ENCODE peak calls at places on chromosomes 1 and 21, in six cellular contexts. One of them, this sample, is unnamed.

GRCh38 chr1:97365026-97365425 is 555.8 kb downstream of the DPYD start:
- DNase-seq in CD8-positive, alpha-beta T cell: no peak
- DNase-seq in fibroblast of mammary gland: peak
- DNase-seq in MM.1S: no peak
- DNase-seq in right lobe of liver: no peak
- DNase-seq in PC-3: peak
- DNase-seq in this sample: no peak

GRCh38 chr21:25963186-25963585 is 207.4 kb downstream of the APP start:
- DNase-seq in fibroblast of mammary gland: peak
- DNase-seq in MM.1S: no peak
- DNase-seq in PC-3: peak
- DNase-seq in right lobe of liver: no peak
- DNase-seq in CD8-positive, alpha-beta T cell: no peak
- DNase-seq in this sample: no peak

GRCh38 chr1:54137532-54138061 is 15.2 kb downstream of the CDCP2 start:
- DNase-seq in right lobe of liver: no peak
- DNase-seq in MM.1S: no peak
- DNase-seq in CD8-positive, alpha-beta T cell: no peak
- DNase-seq in fibroblast of mammary gland: peak
- DNase-seq in PC-3: peak
- DNase-seq in this sample: peak

GRCh38 chr1:228299901-228300300 is 92.1 kb downstream of the OBSCN start:
- DNase-seq in CD8-positive, alpha-beta T cell: no peak
- DNase-seq in right lobe of liver: no peak
- DNase-seq in PC-3: no peak
- DNase-seq in MM.1S: no peak
- DNase-seq in fibroblast of mammary gland: no peak
- DNase-seq in this sample: no peak

GRCh38 chr1:76668046-76668445 is 199.2 kb upstream of the ST6GALNAC5 start:
- DNase-seq in CD8-positive, alpha-beta T cell: no peak
- DNase-seq in fibroblast of mammary gland: no peak
- DNase-seq in MM.1S: no peak
- DNase-seq in right lobe of liver: no peak
- DNase-seq in PC-3: no peak
- DNase-seq in this sample: no peak

GRCh38 chr1:3931310-3931700 is 31.2 kb upstream of the C1orf174 start:
- DNase-seq in fibroblast of mammary gland: no peak
- DNase-seq in PC-3: no peak
- DNase-seq in right lobe of liver: no peak
- DNase-seq in MM.1S: no peak
- DNase-seq in CD8-positive, alpha-beta T cell: no peak
- DNase-seq in this sample: no peak

GRCh38 chr1:34631126-34631525 is 123.7 kb upstream of the GJB5 start:
- DNase-seq in right lobe of liver: no peak
- DNase-seq in PC-3: no peak
- DNase-seq in MM.1S: no peak
- DNase-seq in CD8-positive, alpha-beta T cell: no peak
- DNase-seq in fibroblast of mammary gland: no peak
- DNase-seq in this sample: no peak

GRCh38 chr1:100538935-100539835 is 1.2 kb downstream of the GPR88 start:
- DNase-seq in MM.1S: peak
- DNase-seq in PC-3: peak
- DNase-seq in CD8-positive, alpha-beta T cell: no peak
- DNase-seq in right lobe of liver: peak
- DNase-seq in fibroblast of mammary gland: no peak
- DNase-seq in this sample: no peak

GRCh38 chr1:202812176-202813026 is 1.6 kb downstream of the PCAT6 start:
- DNase-seq in right lobe of liver: no peak
- DNase-seq in CD8-positive, alpha-beta T cell: no peak
- DNase-seq in PC-3: peak
- DNase-seq in MM.1S: no peak
- DNase-seq in fibroblast of mammary gland: no peak
- DNase-seq in this sample: no peak
- H3K4me3 ChIP-seq in right lobe of liver: no peak
- H3K4me3 ChIP-seq in CD8-positive, alpha-beta T cell: no peak
- H3K4me3 ChIP-seq in PC-3: peak
- H3K4me3 ChIP-seq in MM.1S: no peak
- H3K4me3 ChIP-seq in fibroblast of mammary gland: no peak
- H3K4me3 ChIP-seq in this sample: peak

DNA sequence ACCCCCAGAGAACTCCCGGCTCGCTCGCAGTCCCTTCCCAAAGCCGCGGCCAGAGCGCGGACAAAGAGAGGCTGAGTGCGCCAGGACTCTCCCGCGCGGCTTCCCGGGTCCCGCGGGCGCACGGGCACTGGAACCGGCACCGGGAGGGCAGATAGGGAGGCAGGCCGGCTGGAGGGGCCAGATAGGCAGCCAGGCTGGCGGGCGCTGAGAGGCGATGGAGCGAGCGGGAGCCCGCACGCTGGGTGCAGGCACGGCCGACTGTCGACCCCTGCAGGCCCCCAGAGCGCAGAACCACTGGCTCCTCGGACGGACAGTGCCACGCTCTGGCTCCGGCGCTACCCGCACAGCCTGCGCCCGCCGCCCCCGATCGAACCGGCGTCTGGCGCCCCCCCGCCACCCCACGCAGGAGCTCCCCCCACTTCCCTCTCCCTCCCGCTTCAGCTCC is 634 bp downstream of the SLC6A9 start:
- DNase-seq in PC-3: no peak
- DNase-seq in MM.1S: peak
- DNase-seq in right lobe of liver: no peak
- DNase-seq in fibroblast of mammary gland: peak
- DNase-seq in CD8-positive, alpha-beta T cell: peak
- DNase-seq in this sample: peak
- TF ChIP-seq CTCF in PC-3: peak
- TF ChIP-seq CTCF in MM.1S: peak
- TF ChIP-seq CTCF in right lobe of liver: no peak
- TF ChIP-seq CTCF in fibroblast of mammary gland: no peak
- TF ChIP-seq CTCF in CD8-positive, alpha-beta T cell: no peak
- TF ChIP-seq CTCF in this sample: peak

DNA sequence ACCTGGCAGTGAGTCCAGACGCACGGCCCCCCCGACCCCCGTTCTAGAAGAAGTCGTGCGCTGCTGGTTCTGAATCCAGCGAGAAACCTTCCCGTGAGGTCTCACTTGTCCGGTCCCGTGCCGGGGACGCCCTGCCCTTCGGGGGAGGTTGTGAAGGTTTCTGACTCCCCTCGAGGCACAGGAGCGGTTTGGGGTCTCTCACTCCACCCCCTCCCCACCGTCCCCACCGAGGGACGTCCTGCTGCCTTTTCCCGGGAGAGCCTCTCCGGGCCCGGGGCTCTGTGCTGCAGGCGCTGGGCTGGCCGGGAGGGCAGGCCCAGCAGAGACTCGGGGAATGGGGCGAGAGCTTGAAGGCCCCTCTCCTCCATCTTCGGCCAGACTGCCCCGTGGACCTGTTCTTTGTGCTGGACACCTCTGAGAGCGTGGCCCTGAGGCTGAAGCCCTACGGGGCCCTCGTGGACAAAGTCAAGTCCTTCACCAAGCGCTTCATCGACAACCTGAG is 737 bp downstream of the COL6A1 start:
- DNase-seq in fibroblast of mammary gland: no peak
- DNase-seq in PC-3: peak
- DNase-seq in right lobe of liver: peak
- DNase-seq in CD8-positive, alpha-beta T cell: no peak
- DNase-seq in MM.1S: no peak
- DNase-seq in this sample: no peak
- H3K4me3 ChIP-seq in fibroblast of mammary gland: peak
- H3K4me3 ChIP-seq in PC-3: peak
- H3K4me3 ChIP-seq in right lobe of liver: peak
- H3K4me3 ChIP-seq in CD8-positive, alpha-beta T cell: peak
- H3K4me3 ChIP-seq in MM.1S: no peak
- H3K4me3 ChIP-seq in this sample: peak

DNA sequence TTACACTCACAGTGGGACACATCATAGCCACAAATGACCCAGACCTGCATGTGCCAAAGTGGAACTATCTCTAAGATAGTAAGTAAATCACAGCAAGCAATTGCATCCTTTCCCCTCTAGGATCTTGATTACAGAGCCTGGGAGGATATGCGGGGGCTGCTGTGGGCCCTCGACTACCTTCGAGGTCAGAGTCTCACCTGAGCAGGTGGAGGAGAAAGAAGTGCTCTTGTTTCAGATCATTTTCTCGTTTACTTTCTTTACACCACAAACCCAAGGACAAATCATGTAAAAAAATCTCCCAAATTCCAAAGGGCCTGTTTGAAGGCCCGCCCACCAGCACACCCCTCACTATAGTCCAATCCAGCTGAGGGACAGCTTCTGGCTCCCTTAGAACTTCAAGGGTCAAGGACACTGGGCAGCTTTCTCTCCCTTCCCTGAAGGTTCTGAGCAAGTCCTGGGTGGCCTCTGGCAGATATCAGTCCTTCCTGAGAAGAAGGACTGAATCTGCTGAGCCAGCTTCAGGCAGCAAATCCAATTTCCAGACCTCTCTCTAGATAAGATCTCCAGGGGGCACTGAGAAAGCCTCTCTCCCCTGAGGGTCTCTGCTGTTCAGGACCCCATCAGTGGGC is 5.6 kb downstream of the STK40 start:
- DNase-seq in PC-3: no peak
- DNase-seq in CD8-positive, alpha-beta T cell: no peak
- DNase-seq in right lobe of liver: peak
- DNase-seq in MM.1S: no peak
- DNase-seq in fibroblast of mammary gland: no peak
- DNase-seq in this sample: no peak
- TF ChIP-seq CTCF in PC-3: no peak
- TF ChIP-seq CTCF in CD8-positive, alpha-beta T cell: no peak
- TF ChIP-seq CTCF in right lobe of liver: no peak
- TF ChIP-seq CTCF in MM.1S: no peak
- TF ChIP-seq CTCF in fibroblast of mammary gland: no peak
- TF ChIP-seq CTCF in this sample: no peak

DNA sequence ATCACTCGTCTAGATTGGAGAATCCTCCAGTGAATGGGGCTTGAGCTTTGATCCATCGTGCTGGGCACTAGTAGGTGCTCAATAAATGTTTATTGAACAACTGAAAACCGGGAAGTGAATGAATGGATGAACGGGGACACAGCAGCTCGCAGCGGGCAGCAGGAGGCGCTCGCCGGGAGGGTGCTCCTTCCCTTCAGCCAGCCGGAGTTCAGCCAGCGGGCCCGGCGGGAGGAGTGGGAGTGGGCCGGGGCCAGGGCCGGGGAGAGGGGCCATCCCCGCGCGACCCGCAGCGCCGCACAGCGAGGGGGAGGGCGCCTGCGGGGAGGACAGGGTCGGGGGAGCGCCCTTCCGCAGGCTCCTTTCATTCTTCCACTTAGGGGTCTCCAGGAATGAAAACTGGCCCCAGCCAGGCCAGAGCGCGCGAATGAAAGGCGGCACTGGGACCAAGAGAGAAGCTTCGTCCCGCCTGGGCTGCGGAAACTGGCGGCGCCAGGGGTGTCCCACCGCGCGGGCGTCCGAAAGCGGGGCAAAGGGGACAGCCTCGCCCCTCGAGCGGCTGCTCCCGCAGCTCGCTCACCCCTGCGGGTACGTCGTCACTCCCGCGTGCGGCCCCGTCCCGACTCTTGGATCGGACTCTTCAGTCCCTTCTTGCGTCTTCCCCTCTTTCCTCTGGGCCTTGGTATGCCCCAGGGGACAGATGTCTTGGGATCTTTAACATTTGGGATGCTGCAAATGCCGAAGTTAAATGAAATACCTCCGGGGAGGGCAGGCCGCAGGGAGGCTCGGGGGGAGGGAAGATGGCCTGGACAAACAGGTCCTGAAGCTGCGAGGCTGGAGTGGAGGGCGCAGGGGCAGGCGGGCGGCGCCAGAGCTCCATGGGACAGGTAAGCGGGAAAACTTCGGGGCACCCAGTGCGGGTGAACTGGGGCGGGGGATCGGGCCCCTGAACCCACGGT is 3.6 kb upstream of the INAVA start:
- DNase-seq in right lobe of liver: no peak
- DNase-seq in MM.1S: peak
- DNase-seq in fibroblast of mammary gland: peak
- DNase-seq in CD8-positive, alpha-beta T cell: no peak
- DNase-seq in PC-3: peak
- DNase-seq in this sample: peak
- H3K4me3 ChIP-seq in right lobe of liver: peak
- H3K4me3 ChIP-seq in MM.1S: peak
- H3K4me3 ChIP-seq in fibroblast of mammary gland: peak
- H3K4me3 ChIP-seq in CD8-positive, alpha-beta T cell: peak
- H3K4me3 ChIP-seq in PC-3: peak
- H3K4me3 ChIP-seq in this sample: peak

DNA sequence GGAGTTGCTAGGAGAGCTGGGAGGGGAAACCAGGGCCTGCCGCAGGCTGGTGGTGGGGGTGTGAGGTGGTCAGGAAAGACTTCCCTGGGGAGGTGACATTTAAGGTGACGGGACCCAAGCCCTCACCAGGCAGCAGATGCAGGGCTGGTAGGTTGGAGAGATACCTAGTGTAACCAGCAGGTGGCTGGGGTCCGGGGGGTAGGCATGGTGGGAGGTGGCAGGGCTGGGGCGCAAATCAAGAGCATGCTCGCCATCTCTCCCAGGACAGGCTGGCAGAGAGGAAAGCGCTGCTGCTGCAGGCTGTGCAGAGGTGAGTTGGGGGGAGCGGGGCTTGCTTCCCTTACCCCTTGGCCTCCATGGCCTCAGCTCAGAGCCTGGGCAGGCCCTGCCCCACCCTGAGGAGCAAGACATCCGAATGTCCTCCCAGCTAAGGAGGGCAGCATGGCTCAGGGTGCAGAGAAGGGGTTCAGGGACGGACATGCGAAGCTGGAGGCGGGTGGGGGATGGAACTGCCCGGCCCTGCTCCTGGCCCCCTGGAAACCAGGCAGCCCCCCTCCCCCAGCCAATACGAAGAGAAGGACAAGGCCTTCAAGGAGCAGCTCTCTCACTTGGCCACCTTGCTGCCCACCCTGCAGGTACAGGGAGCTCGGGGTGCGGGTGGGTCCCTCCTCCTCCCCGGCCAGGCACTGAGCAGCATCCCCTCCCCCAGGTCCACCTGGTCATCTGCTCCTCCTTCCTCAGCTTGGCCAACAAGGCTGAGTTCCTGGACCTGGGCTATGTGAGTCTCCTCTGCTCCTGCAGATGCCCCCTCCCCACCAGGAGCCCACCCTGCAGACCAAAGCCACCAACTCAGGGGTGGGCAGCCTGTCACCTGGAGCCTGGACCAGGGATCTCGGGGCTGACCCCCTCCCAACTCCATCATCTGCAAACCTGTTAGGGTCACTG is 4.0 kb downstream of the RNF207 start:
- DNase-seq in PC-3: no peak
- DNase-seq in right lobe of liver: no peak
- DNase-seq in fibroblast of mammary gland: no peak
- DNase-seq in MM.1S: no peak
- DNase-seq in CD8-positive, alpha-beta T cell: no peak
- DNase-seq in this sample: no peak
- TF ChIP-seq CTCF in PC-3: peak
- TF ChIP-seq CTCF in right lobe of liver: no peak
- TF ChIP-seq CTCF in fibroblast of mammary gland: peak
- TF ChIP-seq CTCF in MM.1S: peak
- TF ChIP-seq CTCF in CD8-positive, alpha-beta T cell: no peak
- TF ChIP-seq CTCF in this sample: peak